ENCODE peak calls at places on chromosomes 3 and 15, in ten cellular contexts. O is transverse colon, L is foreskin fibroblast, Y is endothelial cell, W is osteocyte, V is GM20000, Z is fibroblast of mammary gland, F is astrocyte of the cerebellum, K is cardiac muscle cell, J is lower lobe of right lung. S is an unnamed sample.

GRCh38 chr3:94146455-94146854 is 83.6 kb downstream of the NSUN3 start:
- DNase-seq in O (no peak), L (no peak), Y (no peak), W (no peak), V (no peak), Z (no peak), F (no peak), K (no peak), J (no peak), S (no peak)

GRCh38 chr3:167691366-167691765 is 37.6 kb upstream of the WDR49 start:
- DNase-seq in O (no peak), L (no peak), Y (no peak), W (no peak), V (peak), Z (no peak), F (no peak), K (no peak), J (no peak), S (peak)

GRCh38 chr3:15976524-15976923 is 178.7 kb upstream of the ANKRD28 start:
- DNase-seq in O (no peak), L (no peak), Y (no peak), W (no peak), V (no peak), Z (no peak), F (no peak), K (no peak), J (no peak), S (no peak)

GRCh38 chr15:61057830-61058529 is 171.1 kb downstream of the RORA start:
- DNase-seq in O (no peak), L (peak), Y (no peak), W (no peak), V (no peak), Z (peak), F (no peak), K (no peak), J (no peak), S (no peak)

GRCh38 chr3:194879126-194879887 is 193.6 kb downstream of the FAM43A start:
- DNase-seq in O (peak), L (no peak), Y (no peak), W (peak), V (no peak), Z (no peak), F (no peak), K (no peak), J (peak), S (no peak)

GRCh38 chr3:108477511-108478147 is 32.8 kb downstream of the MYH15 start:
- DNase-seq in O (peak), L (peak), Y (peak), W (no peak), V (peak), Z (peak), F (peak), K (peak), J (no peak), S (peak)

GRCh38 chr3:155007729-155008128 is 72.4 kb upstream of the MME start:
- DNase-seq in O (no peak), L (no peak), Y (no peak), W (no peak), V (no peak), Z (no peak), F (no peak), K (no peak), J (no peak), S (no peak)

GRCh38 chr3:9247361-9248231 is 1.9 kb downstream of the SRGAP3 start:
- DNase-seq in O (no peak), L (no peak), Y (no peak), W (no peak), V (no peak), Z (no peak), F (no peak), K (no peak), J (no peak), S (no peak)

GRCh38 chr3:42078686-42079085 is 12.5 kb upstream of the TRAK1 start:
- DNase-seq in O (peak), L (peak), Y (no peak), W (no peak), V (no peak), Z (no peak), F (no peak), K (no peak), J (no peak), S (no peak)

GRCh38 chr15:69595009-69595825 is 142.6 kb downstream of the RPLP1 start:
- DNase-seq in O (peak), L (no peak), Y (no peak), W (no peak), V (no peak), Z (no peak), F (no peak), K (no peak), J (peak), S (no peak)

GRCh38 chr3:113898892-113899291 is 48.9 kb upstream of the ZDHHC23 start:
- DNase-seq in O (no peak), L (peak), Y (no peak), W (no peak), V (no peak), Z (peak), F (no peak), K (peak), J (no peak), S (no peak)

GRCh38 chr15:71133734-71134464 is 18.6 kb downstream of the THSD4 start:
- DNase-seq in O (no peak), L (no peak), Y (no peak), W (no peak), V (no peak), Z (no peak), F (no peak), K (no peak), J (no peak), S (no peak)

GRCh38 chr3:85003479-85003878 is 44.7 kb downstream of the CADM2 start:
- DNase-seq in O (no peak), L (no peak), Y (no peak), W (no peak), V (no peak), Z (no peak), F (no peak), K (no peak), J (no peak), S (no peak)

GRCh38 chr3:171072432-171072831 is 45.9 kb upstream of the SLC2A2 start:
- DNase-seq in O (no peak), L (no peak), Y (no peak), W (no peak), V (no peak), Z (no peak), F (no peak), K (no peak), J (no peak), S (no peak)

GRCh38 chr3:106120334-106120733 is 251.5 kb upstream of the CBLB start:
- DNase-seq in O (no peak), L (peak), Y (no peak), W (no peak), V (no peak), Z (peak), F (no peak), K (peak), J (no peak), S (no peak)

GRCh38 chr3:11820540-11821041 is 26.1 kb downstream of the TAMM41 start:
- DNase-seq in O (no peak), L (peak), Y (no peak), W (no peak), V (peak), Z (peak), F (peak), K (peak), J (no peak), S (peak)

GRCh38 chr3:128376516-128376915 is 90.2 kb downstream of the DNAJB8 start:
- DNase-seq in O (no peak), L (peak), Y (no peak), W (no peak), V (no peak), Z (no peak), F (no peak), K (no peak), J (no peak), S (no peak)

GRCh38 chr3:183082355-183082915 is 16.9 kb downstream of the MCCC1 start:
- DNase-seq in O (no peak), L (no peak), Y (no peak), W (no peak), V (no peak), Z (no peak), F (no peak), K (no peak), J (peak), S (no peak)

GRCh38 chr15:58332676-58333400 is 99.0 kb upstream of the LIPC start:
- DNase-seq in O (no peak), L (peak), Y (no peak), W (no peak), V (no peak), Z (peak), F (no peak), K (peak), J (no peak), S (no peak)

GRCh38 chr15:71506946-71507345 is 303.4 kb upstream of the NR2E3 start:
- DNase-seq in O (no peak), L (no peak), Y (no peak), W (no peak), V (no peak), Z (no peak), F (no peak), K (no peak), J (no peak), S (no peak)

GRCh38 chr3:44066806-44067205 is 174.9 kb upstream of the TOPAZ1 start:
- DNase-seq in O (no peak), L (peak), Y (no peak), W (peak), V (no peak), Z (no peak), F (no peak), K (no peak), J (no peak), S (no peak)

GRCh38 chr3:112888388-112889085 is 41.9 kb upstream of the CD200R1L start:
- DNase-seq in O (no peak), L (no peak), Y (no peak), W (no peak), V (no peak), Z (no peak), F (no peak), K (no peak), J (no peak), S (no peak)

GRCh38 chr3:117355566-117355965 is 646.0 kb downstream of the TUSC7 start:
- DNase-seq in O (no peak), L (peak), Y (peak), W (no peak), V (peak), Z (peak), F (no peak), K (peak), J (no peak), S (peak)

GRCh38 chr15:101201411-101202174 is 50.3 kb downstream of the CHSY1 start:
- DNase-seq in O (peak), L (peak), Y (peak), W (peak), V (no peak), Z (peak), F (peak), K (peak), J (peak), S (no peak)

GRCh38 chr3:29494305-29495036 is 213.6 kb downstream of the RBMS3 start:
- DNase-seq in O (no peak), L (peak), Y (no peak), W (no peak), V (no peak), Z (peak), F (no peak), K (peak), J (no peak), S (no peak)

GRCh38 chr3:149128856-149129255 is 582 bp upstream of the HPS3 start:
- DNase-seq in O (no peak), L (peak), Y (no peak), W (no peak), V (no peak), Z (peak), F (no peak), K (no peak), J (no peak), S (no peak)

GRCh38 chr3:141646760-141647561 is 91.1 kb upstream of the RNF7 start:
- DNase-seq in O (peak), L (peak), Y (peak), W (no peak), V (no peak), Z (peak), F (no peak), K (peak), J (peak), S (no peak)

GRCh38 chr15:27126449-27126848 is 155.5 kb downstream of the GABRG3 start:
- DNase-seq in O (no peak), L (no peak), Y (no peak), W (no peak), V (no peak), Z (no peak), F (no peak), K (no peak), J (no peak), S (no peak)

GRCh38 chr15:76576526-76577279 is 240.1 kb downstream of the ISL2 start:
- DNase-seq in O (peak), L (peak), Y (no peak), W (no peak), V (no peak), Z (peak), F (peak), K (peak), J (peak), S (no peak)

GRCh38 chr3:169668957-169669681 is 5.6 kb upstream of the MECOM start:
- DNase-seq in O (peak), L (peak), Y (peak), W (peak), V (peak), Z (peak), F (no peak), K (peak), J (peak), S (peak)

GRCh38 chr3:32316319-32316718 is 75.3 kb upstream of the CMTM7 start:
- DNase-seq in O (no peak), L (no peak), Y (no peak), W (no peak), V (no peak), Z (no peak), F (no peak), K (no peak), J (no peak), S (no peak)

GRCh38 chr3:89216021-89216739 is 108.8 kb downstream of the EPHA3 start:
- DNase-seq in O (no peak), L (peak), Y (no peak), W (no peak), V (no peak), Z (no peak), F (no peak), K (peak), J (no peak), S (no peak)

GRCh38 chr3:183108002-183108449 is 8.7 kb upstream of the MCCC1 start:
- DNase-seq in O (no peak), L (peak), Y (no peak), W (no peak), V (no peak), Z (peak), F (no peak), K (peak), J (no peak), S (no peak)

GRCh38 chr3:149473314-149473990 is 1.0 kb upstream of the TM4SF4 start:
- DNase-seq in O (peak), L (peak), Y (no peak), W (no peak), V (no peak), Z (peak), F (peak), K (peak), J (peak), S (no peak)

GRCh38 chr3:51269466-51269865 is 115.6 kb upstream of the MANF start:
- DNase-seq in O (no peak), L (peak), Y (no peak), W (no peak), V (no peak), Z (peak), F (no peak), K (peak), J (no peak), S (no peak)
- TF ChIP-seq CTCF in O (no peak), L (no peak), Y (no peak), W (peak), V (no peak), Z (peak), F (no peak), K (no peak), J (no peak), S (no peak)

GRCh38 chr3:172288625-172289024 is 159.6 kb downstream of the GHSR start:
- DNase-seq in O (no peak), L (no peak), Y (no peak), W (no peak), V (no peak), Z (no peak), F (no peak), K (no peak), J (no peak), S (no peak)

GRCh38 chr3:172287811-172288477 is 160.3 kb downstream of the GHSR start:
- DNase-seq in O (no peak), L (no peak), Y (no peak), W (no peak), V (no peak), Z (no peak), F (no peak), K (no peak), J (no peak), S (no peak)

GRCh38 chr3:172291650-172292049 is 156.6 kb downstream of the GHSR start:
- DNase-seq in O (no peak), L (no peak), Y (no peak), W (no peak), V (no peak), Z (no peak), F (no peak), K (no peak), J (no peak), S (no peak)

GRCh38 chr3:172290457-172290856 is 157.8 kb downstream of the GHSR start:
- DNase-seq in O (no peak), L (no peak), Y (no peak), W (no peak), V (no peak), Z (no peak), F (no peak), K (no peak), J (no peak), S (no peak)

GRCh38 chr3:172289583-172289982 is 158.7 kb downstream of the GHSR start:
- DNase-seq in O (peak), L (no peak), Y (peak), W (no peak), V (peak), Z (no peak), F (no peak), K (no peak), J (no peak), S (peak)
- TF ChIP-seq CTCF in O (peak), L (no peak), Y (no peak), W (peak), V (peak), Z (peak), F (peak), K (peak), J (peak), S (peak)

DNA sequence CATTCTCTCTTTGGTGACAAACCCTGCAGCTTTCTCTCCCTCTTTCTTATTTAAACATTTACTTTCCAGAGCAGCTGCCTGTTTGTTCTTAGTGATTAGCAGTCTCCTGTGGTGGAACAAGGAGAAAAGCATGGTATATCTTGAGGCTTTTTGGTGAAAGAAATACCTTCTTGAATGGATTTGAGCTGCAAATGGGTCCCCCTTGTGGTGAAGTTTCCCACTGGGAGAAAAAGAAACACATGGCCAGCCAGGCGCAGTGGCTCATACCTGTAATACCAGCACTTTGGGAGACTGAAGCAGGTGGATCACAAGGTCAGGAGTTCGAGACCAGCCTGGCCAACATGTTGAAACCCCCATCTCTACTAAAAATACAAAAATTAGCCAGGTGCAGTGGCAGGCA is 48.3 kb upstream of the ACP3 start:
- DNase-seq in O (no peak), L (peak), Y (peak), W (no peak), V (no peak), Z (peak), F (no peak), K (peak), J (no peak), S (no peak)
- TF ChIP-seq CTCF in O (no peak), L (peak), Y (peak), W (peak), V (peak), Z (peak), F (peak), K (peak), J (peak), S (peak)

GRCh38 chr15:39585394-39585841 is 4.5 kb downstream of the THBS1 start:
- DNase-seq in O (peak), L (peak), Y (no peak), W (no peak), V (no peak), Z (peak), F (no peak), K (peak), J (no peak), S (no peak)
- TF ChIP-seq CTCF in O (no peak), L (no peak), Y (no peak), W (no peak), V (no peak), Z (no peak), F (no peak), K (no peak), J (no peak), S (no peak)

DNA sequence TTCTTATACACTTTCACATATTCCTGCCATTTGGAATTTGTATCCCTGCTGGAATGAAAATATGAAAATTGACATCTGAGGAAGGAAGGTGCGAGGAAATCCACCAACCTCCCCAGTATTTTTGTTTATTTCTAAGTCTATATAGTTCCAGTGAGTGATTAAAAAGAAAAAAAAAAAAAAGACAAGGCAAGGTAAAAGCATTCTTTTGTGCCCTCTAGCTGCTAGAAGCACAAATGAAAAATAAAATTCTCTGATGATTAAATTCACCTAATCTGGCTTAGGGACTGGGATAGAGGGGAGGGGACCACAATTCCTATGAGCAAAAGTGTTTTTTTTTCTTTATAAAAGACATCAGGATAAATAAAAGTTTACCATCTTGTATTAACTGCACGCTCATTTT is 370.9 kb downstream of the NR2F2 start:
- DNase-seq in O (no peak), L (no peak), Y (no peak), W (no peak), V (no peak), Z (no peak), F (no peak), K (no peak), J (no peak), S (no peak)
- TF ChIP-seq CTCF in O (no peak), L (no peak), Y (no peak), W (peak), V (no peak), Z (no peak), F (no peak), K (no peak), J (no peak), S (no peak)

DNA sequence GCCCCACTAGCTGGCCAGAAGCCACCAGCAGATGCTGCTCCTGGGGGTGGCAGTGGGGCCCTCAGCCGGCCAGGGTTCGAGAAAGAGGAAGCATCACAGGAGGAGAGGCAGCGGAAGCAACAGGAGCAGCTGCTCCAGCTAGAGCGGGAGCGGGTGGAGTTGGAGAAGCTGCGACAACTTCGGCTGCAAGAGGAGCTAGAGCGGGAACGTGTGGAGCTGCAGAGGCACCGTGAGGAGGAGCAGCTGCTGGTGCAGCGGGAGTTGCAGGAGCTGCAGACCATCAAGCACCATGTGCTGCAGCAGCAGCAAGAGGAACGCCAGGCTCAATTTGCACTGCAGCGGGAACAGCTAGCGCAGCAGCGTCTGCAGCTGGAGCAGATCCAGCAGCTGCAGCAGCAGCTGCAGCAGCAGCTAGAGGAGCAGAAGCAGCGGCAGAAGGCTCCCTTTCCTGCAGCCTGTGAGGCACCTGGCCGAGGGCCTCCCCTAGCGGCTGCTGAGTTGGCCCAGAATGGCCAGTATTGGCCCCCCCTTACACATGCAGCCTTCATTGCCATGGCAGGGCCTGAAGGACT is 17.5 kb upstream of the APEH start:
- DNase-seq in O (no peak), L (peak), Y (no peak), W (no peak), V (no peak), Z (no peak), F (no peak), K (peak), J (no peak), S (no peak)
- TF ChIP-seq CTCF in O (no peak), L (no peak), Y (no peak), W (no peak), V (no peak), Z (no peak), F (peak), K (peak), J (no peak), S (peak)

GRCh38 chr3:64892664-64893309 is 205.0 kb upstream of the ADAMTS9 start:
- DNase-seq in O (no peak), L (no peak), Y (no peak), W (no peak), V (no peak), Z (no peak), F (no peak), K (no peak), J (no peak), S (no peak)

GRCh38 chr3:64900220-64900619 is 212.4 kb upstream of the ADAMTS9 start:
- DNase-seq in O (no peak), L (no peak), Y (no peak), W (no peak), V (no peak), Z (no peak), F (no peak), K (no peak), J (no peak), S (no peak)

GRCh38 chr3:64898941-64899340 is 211.1 kb upstream of the ADAMTS9 start:
- DNase-seq in O (no peak), L (peak), Y (no peak), W (no peak), V (no peak), Z (no peak), F (no peak), K (no peak), J (no peak), S (no peak)

GRCh38 chr3:64895095-64895494 is 207.3 kb upstream of the ADAMTS9 start:
- DNase-seq in O (no peak), L (no peak), Y (no peak), W (no peak), V (no peak), Z (no peak), F (no peak), K (no peak), J (no peak), S (no peak)

GRCh38 chr3:64896173-64896925 is 208.5 kb upstream of the ADAMTS9 start:
- DNase-seq in O (no peak), L (no peak), Y (no peak), W (no peak), V (no peak), Z (no peak), F (no peak), K (no peak), J (no peak), S (no peak)
- TF ChIP-seq CTCF in O (no peak), L (no peak), Y (no peak), W (no peak), V (no peak), Z (no peak), F (no peak), K (no peak), J (no peak), S (no peak)

GRCh38 chr3:134464693-134465385 is 20.9 kb downstream of the ANAPC13 start:
- DNase-seq in O (no peak), L (peak), Y (no peak), W (peak), V (no peak), Z (peak), F (no peak), K (no peak), J (no peak), S (no peak)
- TF ChIP-seq CTCF in O (no peak), L (no peak), Y (no peak), W (peak), V (no peak), Z (no peak), F (peak), K (no peak), J (no peak), S (no peak)